ENCODE peak calls at places on chromosomes 16 and 17, in ten cellular contexts. A is cardiac muscle cell, R is spleen, X is AG04450, G is IMR-90, V is bronchial epithelial cell, T is stomach, D is fibroblast of lung, K is endodermal cell, Q is HepG2. I is an unnamed sample. For H3K27me3, the result is how much of the 10 kb centered on the place peaks cover.

GRCh38 chr17:40315678-40316570 is 6.9 kb downstream of the RARA start:
- DNase-seq in G (no peak), Q (no peak), R (no peak), V (no peak), K (peak), X (no peak), T (peak), A (no peak), D (no peak), I (no peak)

GRCh38 chr17:66904760-66905637 is 59.5 kb upstream of the CACNG4 start:
- DNase-seq in G (peak), R (peak), Q (peak), D (peak), A (peak), T (peak), V (peak), K (no peak), X (no peak), I (no peak)

GRCh38 chr17:65495255-65496060 is 66.0 kb downstream of the AXIN2 start:
- DNase-seq in A (peak), X (no peak), T (no peak), D (no peak), V (no peak), Q (no peak), R (no peak), G (no peak), K (peak), I (peak)

GRCh38 chr16:86529160-86529559 is 18.8 kb downstream of the FOXF1 start:
- DNase-seq in T (no peak), R (no peak), K (no peak), G (peak), V (no peak), A (no peak), D (peak), Q (no peak), X (no peak), I (no peak)

GRCh38 chr16:85615852-85616607 is 2.9 kb downstream of the GSE1 start:
- DNase-seq in V (peak), R (peak), A (peak), D (peak), Q (peak), G (peak), X (peak), K (peak), T (peak), I (peak)

GRCh38 chr17:55784666-55785065 is 33.8 kb downstream of the PCTP start:
- DNase-seq in G (no peak), X (no peak), T (no peak), V (no peak), Q (no peak), K (no peak), A (no peak), R (no peak), D (no peak), I (no peak)

GRCh38 chr17:79482719-79483118 is 128.1 kb downstream of the RBFOX3 start:
- DNase-seq in G (no peak), Q (no peak), A (no peak), D (no peak), T (no peak), K (peak), X (no peak), R (no peak), V (no peak), I (peak)

GRCh38 chr16:2210386-2211365 is at the start of gene BRICD5:
- DNase-seq in V (no peak), A (peak), Q (peak), G (peak), K (peak), X (no peak), R (no peak), D (peak), T (no peak), I (no peak)

GRCh38 chr16:67719778-67720144 is 645 bp upstream of the GFOD2 start:
- DNase-seq in G (peak), Q (peak), V (peak), A (peak), X (peak), T (no peak), K (peak), R (peak), D (peak), I (peak)

GRCh38 chr17:61485067-61485775 is 33.0 kb downstream of the TBX4 start:
- DNase-seq in T (peak), X (no peak), V (no peak), K (peak), R (no peak), D (no peak), A (no peak), Q (no peak), G (peak), I (no peak)

GRCh38 chr16:87169509-87169985 is 147.6 kb downstream of the C16orf95 start:
- DNase-seq in G (peak), R (no peak), V (no peak), T (no peak), A (no peak), X (peak), D (peak), K (no peak), Q (peak), I (no peak)

GRCh38 chr16:89442990-89443726 is 47.2 kb downstream of the ANKRD11 start:
- DNase-seq in R (peak), T (peak), Q (peak), X (no peak), G (peak), V (peak), K (no peak), D (peak), A (peak), I (no peak)

GRCh38 chr17:32609085-32609484 is 122.3 kb downstream of the CDK5R1 start:
- DNase-seq in A (no peak), T (peak), Q (peak), X (no peak), K (no peak), R (peak), G (no peak), V (peak), D (peak), I (no peak)

GRCh38 chr17:42116705-42117396 is 4.3 kb downstream of the KAT2A start:
- DNase-seq in V (peak), D (peak), X (peak), Q (peak), G (peak), K (peak), A (peak), R (peak), T (peak), I (peak)

GRCh38 chr17:42119301-42119700 is 1.9 kb downstream of the KAT2A start:
- DNase-seq in D (no peak), V (no peak), T (no peak), A (no peak), K (no peak), Q (no peak), X (no peak), R (no peak), G (no peak), I (no peak)

GRCh38 chr17:42118126-42118510 is 3.0 kb downstream of the KAT2A start:
- DNase-seq in Q (no peak), X (no peak), K (no peak), V (no peak), A (no peak), G (no peak), R (peak), D (no peak), T (no peak), I (no peak)

GRCh38 chr17:42117397-42118125 is 3.6 kb downstream of the KAT2A start:
- DNase-seq in Q (no peak), R (peak), D (no peak), G (no peak), V (no peak), K (no peak), A (no peak), T (no peak), X (no peak), I (no peak)

DNA sequence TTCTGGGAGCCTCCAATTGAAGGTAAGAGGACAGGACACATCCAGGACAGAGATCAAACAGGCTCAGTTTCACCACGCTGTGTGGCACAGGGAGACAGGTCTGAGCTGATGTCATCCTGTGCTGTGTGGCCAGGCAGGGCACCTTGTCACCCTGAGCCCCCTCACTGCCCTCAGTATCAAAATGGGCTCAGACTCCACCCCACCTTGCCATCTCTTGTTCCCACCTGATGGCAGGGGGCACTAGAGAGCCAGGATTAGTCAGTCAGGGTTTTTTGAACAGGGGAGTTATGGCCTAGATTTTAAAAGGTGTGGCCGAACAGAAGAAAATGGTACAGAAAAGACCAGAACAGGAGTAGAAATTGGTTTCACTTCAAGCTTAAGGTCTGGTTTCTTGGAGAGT is 2.6 kb downstream of the KAT2A start:
- DNase-seq in Q (peak), K (peak), A (no peak), D (peak), G (peak), R (no peak), X (no peak), T (peak), V (peak), I (peak)
- TF ChIP-seq CTCF in Q (peak), K (peak), A (peak), D (peak), G (peak), R (peak), X (peak), T (no peak), V (peak), I (peak)

GRCh38 chr17:35314415-35315216 is 58.8 kb downstream of the SLFN11 start:
- DNase-seq in V (peak), D (peak), G (no peak), A (no peak), Q (no peak), K (peak), R (no peak), T (no peak), X (no peak), I (no peak)
- H3K27me3 ChIP-seq in V (under half), D (under half), G (under half), A (under half), Q (under half), K (under half), R (under half), T (under half), X (under half), I (under half)

GRCh38 chr17:34155947-34156346 is 99.1 kb upstream of the CCL2 start:
- DNase-seq in D (no peak), V (no peak), G (no peak), X (no peak), Q (no peak), T (no peak), R (no peak), A (no peak), K (no peak), I (no peak)
- H3K4me3 ChIP-seq in D (no peak), V (no peak), G (no peak), X (no peak), Q (no peak), T (no peak), R (no peak), A (no peak), K (no peak), I (no peak)

GRCh38 chr17:20010099-20010863 is 1.1 kb downstream of the SPECC1 start:
- DNase-seq in R (no peak), T (peak), A (peak), V (peak), K (peak), Q (peak), X (peak), G (peak), D (peak), I (peak)
- TF ChIP-seq CTCF in R (peak), T (no peak), A (peak), V (peak), K (peak), Q (no peak), X (peak), G (peak), D (peak), I (peak)

I was measured in neural progenitor cell.